ENCODE peak calls at places on chromosomes 11 and 22, in nine cellular contexts. M is fibroblast of mammary gland; P is CD8-positive, alpha-beta T cell; A is AG10803; I is AG09309; X is dorsolateral prefrontal cortex; G is colonic mucosa; K is BE2C; H is bronchial epithelial cell. L is an unnamed sample.

GRCh38 chr11:62044639-62045121 is 77.2 kb upstream of the FTH1 start:
- DNase-seq in M (no peak), P (no peak), A (no peak), I (no peak), X (no peak), G (peak; percentile 90), K (no peak), H (no peak), L (peak; percentile 7)

GRCh38 chr11:110679323-110679980 is 32.8 kb downstream of the ARHGAP20 start:
- DNase-seq in M (peak; percentile 55), P (no peak), A (no peak), I (no peak), X (no peak), G (no peak), K (no peak), H (peak; percentile 41), L (peak; percentile 47)

GRCh38 chr11:36508743-36509142 is 1.3 kb downstream of the TRAF6 start:
- DNase-seq in M (no peak), P (no peak), A (no peak), I (no peak), X (no peak), G (no peak), K (no peak), H (no peak), L (peak; percentile 27)

GRCh38 chr11:94568200-94568599 is 1.0 kb downstream of the PIWIL4 start:
- DNase-seq in M (no peak), P (no peak), A (no peak), I (no peak), X (no peak), G (no peak), K (no peak), H (no peak), L (no peak)

GRCh38 chr11:2779981-2780849 is 80.4 kb upstream of the KCNQ1OT1 start:
- DNase-seq in M (no peak), P (peak; percentile 8), A (no peak), I (no peak), X (peak; percentile 9), G (peak; percentile 20), K (no peak), H (no peak), L (peak; percentile 16)

GRCh38 chr11:16773981-16774710 is 35.7 kb downstream of the C11orf58 start:
- DNase-seq in M (no peak), P (no peak), A (peak; percentile 16), I (no peak), X (no peak), G (no peak), K (no peak), H (no peak), L (no peak)

GRCh38 chr11:61838921-61839320 is 10.8 kb downstream of the FADS2 start:
- DNase-seq in M (no peak), P (no peak), A (no peak), I (no peak), X (no peak), G (no peak), K (no peak), H (no peak), L (no peak)

GRCh38 chr11:8989411-8989810 is 14.4 kb downstream of the NRIP3 start:
- DNase-seq in M (peak; percentile 35), P (no peak), A (peak; percentile 74), I (peak; percentile 40), X (no peak), G (no peak), K (no peak), H (peak; percentile 48), L (peak; percentile 18)

GRCh38 chr11:34599406-34599901 is 21.4 kb upstream of the EHF start:
- DNase-seq in M (peak; percentile 82), P (no peak), A (peak; percentile 82), I (peak; percentile 67), X (no peak), G (no peak), K (no peak), H (peak; percentile 98), L (peak; percentile 90)

GRCh38 chr11:69335461-69336386 is 41.8 kb downstream of the MYEOV start:
- DNase-seq in M (no peak), P (no peak), A (no peak), I (no peak), X (no peak), G (peak; percentile 13), K (no peak), H (no peak), L (no peak)

GRCh38 chr11:8008212-8008611 is 21.1 kb downstream of the EIF3F start:
- DNase-seq in M (no peak), P (no peak), A (no peak), I (no peak), X (no peak), G (no peak), K (no peak), H (no peak), L (no peak)

GRCh38 chr11:19838994-19839768 is 126.5 kb downstream of the NAV2 start:
- DNase-seq in M (peak; percentile 28), P (no peak), A (no peak), I (no peak), X (no peak), G (no peak), K (no peak), H (no peak), L (no peak)

GRCh38 chr22:20391222-20391621 is 2.7 kb upstream of the ZNF74 start:
- DNase-seq in M (no peak), P (no peak), A (no peak), I (no peak), X (no peak), G (no peak), K (no peak), H (no peak), L (no peak)

GRCh38 chr22:20395181-20395896 is 1.4 kb downstream of the ZNF74 start:
- DNase-seq in M (no peak), P (no peak), A (no peak), I (no peak), X (no peak), G (no peak), K (no peak), H (no peak), L (no peak)

GRCh38 chr22:20392983-20393704 is 807 bp upstream of the ZNF74 start:
- DNase-seq in M (no peak), P (no peak), A (no peak), I (no peak), X (no peak), G (no peak), K (no peak), H (no peak), L (no peak)

GRCh38 chr22:20395897-20396287 is 1.9 kb downstream of the ZNF74 start:
- DNase-seq in M (no peak), P (no peak), A (no peak), I (no peak), X (no peak), G (no peak), K (no peak), H (no peak), L (no peak)

DNA sequence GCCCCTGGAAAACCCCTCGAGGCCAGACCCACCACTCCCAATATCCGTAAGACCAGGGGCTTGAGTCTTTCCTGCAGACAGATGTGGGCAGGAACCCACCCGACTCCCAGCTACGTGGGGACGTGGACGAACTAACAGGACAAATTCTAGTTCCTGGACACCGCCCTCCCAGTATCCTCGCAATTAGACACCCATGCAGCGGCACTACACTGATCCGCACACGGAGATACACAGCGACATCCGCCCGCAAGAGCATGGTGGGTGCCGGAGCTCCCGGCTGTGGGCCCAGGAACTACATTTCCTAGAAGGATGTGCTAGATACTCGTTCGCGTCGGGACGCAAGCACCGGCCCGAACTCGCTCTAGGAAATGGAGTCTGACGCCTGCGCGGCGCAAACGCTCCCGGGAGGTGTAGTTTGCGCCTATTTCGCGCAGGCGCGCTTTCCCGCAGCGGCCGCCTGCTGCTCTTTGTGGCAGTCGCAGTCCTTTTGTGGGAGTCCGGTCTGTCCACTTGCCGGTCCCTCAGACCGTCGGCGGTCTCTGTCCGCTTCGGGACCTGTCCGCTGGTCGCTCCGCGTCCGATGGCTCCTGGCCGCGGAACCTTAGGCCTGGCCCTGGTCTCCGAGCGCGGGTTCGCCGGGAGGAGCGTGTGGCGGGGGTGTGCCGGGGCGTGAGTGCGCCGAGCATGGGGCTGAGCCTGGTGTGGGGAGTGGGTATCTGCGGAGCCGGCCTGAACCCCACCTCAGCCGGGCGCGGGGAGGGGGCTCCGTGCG is at the start of gene ZNF74:
- DNase-seq in M (peak; percentile 90), P (peak; percentile 83), A (peak; percentile 91), I (peak; percentile 64), X (peak; percentile 91), G (peak; percentile 88), K (peak; percentile 91), H (peak; percentile 82), L (peak; percentile 91)
- H3K4me3 ChIP-seq in M (peak within 1 kb of the TSS; percentile 72), P (peak within 1 kb of the TSS; percentile 69), A (peak within 1 kb of the TSS; percentile 77), I (peak within 1 kb of the TSS; percentile 88), X (peak within 1 kb of the TSS; percentile 72), G (peak within 1 kb of the TSS; percentile 88), K (peak within 1 kb of the TSS; percentile 75), H (peak within 1 kb of the TSS; percentile 64), L (peak within 1 kb of the TSS; percentile 76)

DNA sequence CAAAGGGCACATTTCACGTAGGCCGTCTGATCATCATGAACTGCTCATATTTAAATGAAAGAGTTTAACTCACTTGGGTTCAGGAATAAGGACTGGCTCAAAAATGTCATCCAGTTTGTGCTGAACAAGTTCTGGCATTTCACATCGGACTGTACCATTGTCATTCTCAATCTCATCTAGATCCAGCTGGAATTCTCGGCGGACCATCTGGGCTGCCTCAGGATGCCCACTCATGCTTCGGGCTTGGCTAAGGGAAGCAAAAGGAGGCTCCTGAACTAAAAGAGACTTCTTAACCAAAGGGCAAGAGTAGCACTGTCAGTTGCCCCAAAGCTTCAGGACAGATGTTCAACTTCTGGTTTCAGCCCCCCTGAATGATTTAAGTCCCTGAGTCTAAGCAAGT is 40.2 kb downstream of the F2 start:
- DNase-seq in M (no peak), P (no peak), A (no peak), I (no peak), X (peak; percentile 55), G (no peak), K (no peak), H (no peak), L (no peak)
- TF ChIP-seq CTCF in M (no peak), P (no peak), A (no peak), I (no peak), X (no peak), G (no peak), K (no peak), H (no peak), L (no peak)

GRCh38 chr11:56188602-56189001 is 12.2 kb downstream of the OR5J2 start:
- DNase-seq in M (no peak), P (no peak), A (no peak), I (no peak), X (no peak), G (no peak), K (no peak), H (no peak), L (no peak)
- H3K4me3 ChIP-seq in M (no peak overlapping the region), P (no peak overlapping the region), A (no peak overlapping the region), I (no peak overlapping the region), X (no peak overlapping the region), G (no peak overlapping the region), K (no peak overlapping the region), H (no peak overlapping the region), L (no peak overlapping the region)

DNA sequence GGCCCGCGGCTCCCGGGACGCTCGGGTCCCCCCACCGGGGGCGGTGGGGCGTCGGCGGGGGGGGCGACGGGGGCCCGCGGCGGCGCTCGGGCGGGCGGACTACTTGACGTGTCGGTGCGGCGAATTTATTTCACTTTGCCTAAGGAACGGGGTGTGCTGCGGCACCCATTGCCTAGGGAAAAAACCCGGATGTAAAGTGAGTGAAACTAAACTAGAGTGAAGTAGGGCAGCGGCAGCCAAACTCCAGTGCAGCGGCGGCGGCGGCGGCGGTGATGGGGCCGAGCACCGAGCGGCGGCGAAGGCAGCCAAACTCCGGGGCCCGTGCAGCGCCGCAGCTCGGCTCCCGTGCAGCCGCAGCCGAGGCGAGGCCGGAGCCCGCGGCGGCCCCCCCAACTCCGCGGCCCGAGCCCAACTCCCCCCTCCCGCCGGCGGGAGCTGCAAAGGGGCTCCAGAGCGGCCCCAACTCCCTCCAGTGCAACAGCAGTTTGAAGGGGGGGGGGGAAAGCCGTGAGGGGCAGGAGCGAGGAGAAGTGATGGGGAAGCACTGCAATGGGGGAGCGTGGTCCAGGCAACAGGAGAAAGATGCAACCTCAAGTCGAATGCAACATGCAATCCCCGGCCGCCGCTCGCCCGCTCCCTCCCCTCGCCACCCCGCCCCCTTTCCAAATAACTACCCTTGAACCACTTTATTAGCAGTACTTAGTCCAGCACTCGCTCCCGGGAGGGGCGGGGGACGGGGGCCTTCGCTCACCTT is 647 bp upstream of the PHF21A start:
- DNase-seq in M (peak; percentile 94), P (peak; percentile 73), A (peak; percentile 95), I (peak; percentile 85), X (peak; percentile 79), G (peak; percentile 83), K (peak; percentile 59), H (peak; percentile 76), L (peak; percentile 96)
- TF ChIP-seq CTCF in M (no peak), P (no peak), A (no peak), I (no peak), X (no peak), G (no peak), K (no peak), H (no peak), L (no peak)

L was measured in fibroblast of villous mesenchyme.